ENCODE peak calls at places on chromosome 10, in five cellular contexts. C, E, Y, P and V are unnamed samples.

GRCh38 chr10:3473271-3473670 is 300.7 kb upstream of the PITRM1 start:
- DNase-seq in C (no peak), E (no peak), P (no peak), Y (no peak), V (no peak)

GRCh38 chr10:50807851-50808776 is 68.4 kb downstream of the ASAH2B start:
- DNase-seq in C (peak; percentile 13), Y (peak; percentile 88), P (peak; percentile 36), E (peak; percentile 42), V (no peak)

GRCh38 chr10:122237326-122237725 is 33.8 kb upstream of the BTBD16 start:
- DNase-seq in Y (no peak), C (no peak), P (no peak), E (no peak), V (no peak)

GRCh38 chr10:132370426-132371340 is 26.3 kb upstream of the PWWP2B start:
- DNase-seq in P (no peak), Y (no peak), C (no peak), E (no peak), V (no peak)

GRCh38 chr10:78992333-78992732 is 76.4 kb upstream of the ZMIZ1 start:
- DNase-seq in Y (no peak), E (no peak), C (no peak), P (no peak), V (no peak)

GRCh38 chr10:7003821-7004220 is 407.0 kb downstream of the SFMBT2 start:
- DNase-seq in P (no peak), C (no peak), E (no peak), Y (no peak), V (no peak)

GRCh38 chr10:116521424-116522305 is 24.1 kb upstream of the PNLIP start:
- DNase-seq in E (peak; percentile 72), C (peak; percentile 54), P (peak; percentile 27), Y (peak; percentile 28), V (peak; percentile 1)

GRCh38 chr10:130411496-130412070 is 275.4 kb downstream of the GLRX3 start:
- DNase-seq in C (no peak), Y (no peak), P (no peak), E (no peak), V (no peak)

GRCh38 chr10:104245066-104245632 is 9.5 kb upstream of the GSTO1 start:
- DNase-seq in C (no peak), E (no peak), Y (no peak), P (no peak), V (no peak)

GRCh38 chr10:119466655-119467054 is 75.9 kb downstream of the RGS10 start:
- DNase-seq in P (peak; percentile 14), C (no peak), Y (no peak), E (no peak), V (peak; percentile 65)

GRCh38 chr10:6365384-6365783 is 162.7 kb downstream of the PFKFB3 start:
- DNase-seq in P (peak; percentile 52), Y (peak; percentile 53), E (peak; percentile 30), C (peak; percentile 9), V (no peak)

DNA sequence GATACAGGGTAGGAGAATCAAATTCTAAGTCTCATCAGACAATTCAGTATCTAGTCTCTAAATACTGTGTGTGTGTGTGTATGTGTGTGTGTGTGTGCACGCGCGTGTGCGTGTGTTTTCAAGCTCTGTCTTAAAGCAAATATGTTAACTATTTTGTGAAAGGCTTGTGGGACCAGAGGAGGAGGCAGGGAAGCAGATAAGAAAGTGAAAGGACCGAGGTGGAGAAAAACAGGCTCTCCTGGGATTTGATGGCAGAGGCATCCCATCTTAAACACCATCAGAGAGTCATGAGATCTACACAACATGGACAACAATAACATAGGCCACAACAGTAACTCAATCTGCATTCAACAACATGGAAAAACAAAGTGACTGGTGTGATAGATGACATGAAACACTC is 67.1 kb downstream of the PIP4K2A start:
- DNase-seq in E (no peak), C (no peak), P (no peak), Y (no peak), V (no peak)
- H3K4me2 ChIP-seq in E (peak overlapping the region; percentile 25), C (peak overlapping the region; percentile 43), P (peak overlapping the region; percentile 41), Y (no peak overlapping the region), V (no peak overlapping the region)

GRCh38 chr10:26438534-26439269 is 561 bp downstream of the APBB1IP start:
- DNase-seq in E (peak; percentile 61), C (peak; percentile 35), P (peak; percentile 30), Y (no peak), V (no peak)
- H4K20me1 ChIP-seq in E (no peaks in the 10 kb centered on the region), C (no peaks in the 10 kb centered on the region), P (no peaks in the 10 kb centered on the region), Y (no peaks in the 10 kb centered on the region), V (no peaks in the 10 kb centered on the region)

GRCh38 chr10:102284531-102284930 is 39.2 kb downstream of the GBF1 start:
- DNase-seq in Y (no peak), C (no peak), E (no peak), P (no peak), V (no peak)
- H3K4me1 ChIP-seq in Y (peaks cover 9% of the 10 kb centered on the region), C (peaks cover 4% of the 10 kb centered on the region), E (no peaks in the 10 kb centered on the region), P (peaks cover 4% of the 10 kb centered on the region), V (no peaks in the 10 kb centered on the region)

DNA sequence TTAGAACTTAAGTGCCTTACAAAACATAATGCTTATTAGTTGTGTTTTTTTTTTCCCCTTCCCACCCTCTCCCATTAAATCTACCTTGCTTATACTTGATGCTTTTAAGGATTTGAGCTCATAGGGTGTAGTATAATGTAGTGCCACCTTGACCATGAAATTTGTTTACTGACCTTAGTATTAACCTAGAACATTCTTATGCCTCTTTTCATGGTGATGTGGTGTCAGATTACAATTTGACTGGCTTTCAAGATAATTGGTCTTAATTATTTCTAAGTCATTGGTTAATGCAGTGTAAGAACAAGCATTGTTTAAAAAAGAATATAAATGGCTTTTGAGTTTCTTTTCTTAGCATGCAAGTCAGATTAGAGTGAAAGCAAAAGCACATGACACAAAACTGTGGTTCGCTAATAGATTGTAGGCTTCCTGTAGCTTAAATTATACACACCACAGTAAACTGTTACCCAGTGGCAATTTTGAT is 61.8 kb downstream of the ADD3 start:
- DNase-seq in C (no peak), P (peak; percentile 63), Y (no peak), E (peak; percentile 22), V (no peak)
- H3K4me2 ChIP-seq in C (no peak overlapping the region), P (peak overlapping the region; percentile 56), Y (no peak overlapping the region), E (peak overlapping the region; percentile 6), V (no peak overlapping the region)

GRCh38 chr10:12333382-12334185 is 15.8 kb upstream of the CAMK1D start:
- DNase-seq in C (no peak), E (no peak), P (peak; percentile 99), Y (no peak), V (peak; percentile 90)
- H4K20me1 ChIP-seq in C (no peaks in the 10 kb centered on the region), E (no peaks in the 10 kb centered on the region), P (no peaks in the 10 kb centered on the region), Y (no peaks in the 10 kb centered on the region), V (no peaks in the 10 kb centered on the region)